ENCODE peak calls at places on chromosome 9, in five cellular contexts. One of them, this sample, is unnamed.

GRCh38 chr9:69155341-69156030 is 18.6 kb upstream of the TJP2 start:
- DNase-seq in GM12892: peak
- DNase-seq in neuronal stem cell: no peak
- DNase-seq in PC-3: peak
- DNase-seq in caudate nucleus: no peak
- DNase-seq in this sample: no peak

GRCh38 chr9:99822596-99823391 is 1.1 kb downstream of the NR4A3 start:
- DNase-seq in GM12892: no peak
- DNase-seq in neuronal stem cell: peak
- DNase-seq in PC-3: peak
- DNase-seq in caudate nucleus: peak
- DNase-seq in this sample: no peak

GRCh38 chr9:81317939-81318338 is 371.4 kb downstream of the TLE1 start:
- DNase-seq in GM12892: no peak
- DNase-seq in neuronal stem cell: no peak
- DNase-seq in PC-3: peak
- DNase-seq in caudate nucleus: no peak
- DNase-seq in this sample: no peak

GRCh38 chr9:81256368-81256767 is 433.0 kb downstream of the TLE1 start:
- DNase-seq in GM12892: no peak
- DNase-seq in neuronal stem cell: no peak
- DNase-seq in PC-3: no peak
- DNase-seq in caudate nucleus: no peak
- DNase-seq in this sample: no peak

GRCh38 chr9:22446950-22447606 is 454 bp downstream of the DMRTA1 start:
- DNase-seq in GM12892: peak
- DNase-seq in neuronal stem cell: peak
- DNase-seq in PC-3: peak
- DNase-seq in caudate nucleus: peak
- DNase-seq in this sample: peak

GRCh38 chr9:128764361-128764760 is 7.4 kb downstream of the ZER1 start:
- DNase-seq in GM12892: no peak
- DNase-seq in neuronal stem cell: no peak
- DNase-seq in PC-3: no peak
- DNase-seq in caudate nucleus: no peak
- DNase-seq in this sample: no peak

GRCh38 chr9:110179734-110180133 is 28.2 kb downstream of the C9orf152 start:
- DNase-seq in GM12892: no peak
- DNase-seq in neuronal stem cell: no peak
- DNase-seq in PC-3: peak
- DNase-seq in caudate nucleus: no peak
- DNase-seq in this sample: no peak

GRCh38 chr9:37172511-37172910 is 52.1 kb downstream of the ZCCHC7 start:
- DNase-seq in GM12892: no peak
- DNase-seq in neuronal stem cell: no peak
- DNase-seq in PC-3: no peak
- DNase-seq in caudate nucleus: no peak
- DNase-seq in this sample: no peak

GRCh38 chr9:123053711-123054110 is 20.2 kb downstream of the GPR21 start:
- DNase-seq in GM12892: no peak
- DNase-seq in neuronal stem cell: no peak
- DNase-seq in PC-3: no peak
- DNase-seq in caudate nucleus: no peak
- DNase-seq in this sample: no peak

GRCh38 chr9:96169488-96169887 is 132.5 kb downstream of the HSD17B3 start:
- DNase-seq in GM12892: no peak
- DNase-seq in neuronal stem cell: peak
- DNase-seq in PC-3: peak
- DNase-seq in caudate nucleus: no peak
- DNase-seq in this sample: no peak

GRCh38 chr9:69919461-69920061 is 98.9 kb downstream of the CFAP95 start:
- DNase-seq in GM12892: peak
- DNase-seq in neuronal stem cell: peak
- DNase-seq in PC-3: peak
- DNase-seq in caudate nucleus: no peak
- DNase-seq in this sample: no peak

GRCh38 chr9:97299809-97300414 is 7.5 kb upstream of the CCDC180 start:
- DNase-seq in GM12892: no peak
- DNase-seq in neuronal stem cell: no peak
- DNase-seq in PC-3: no peak
- DNase-seq in caudate nucleus: no peak
- DNase-seq in this sample: no peak

GRCh38 chr9:78004478-78005229 is 27.0 kb downstream of the GNAQ start:
- DNase-seq in GM12892: no peak
- DNase-seq in neuronal stem cell: no peak
- DNase-seq in PC-3: peak
- DNase-seq in caudate nucleus: no peak
- DNase-seq in this sample: no peak

GRCh38 chr9:75087279-75087823 is 604 bp downstream of the NMRK1 start:
- DNase-seq in GM12892: no peak
- DNase-seq in neuronal stem cell: no peak
- DNase-seq in PC-3: peak
- DNase-seq in caudate nucleus: no peak
- DNase-seq in this sample: no peak

GRCh38 chr9:72315510-72316287 is 49.3 kb downstream of the ZFAND5 start:
- DNase-seq in GM12892: no peak
- DNase-seq in neuronal stem cell: peak
- DNase-seq in PC-3: peak
- DNase-seq in caudate nucleus: no peak
- DNase-seq in this sample: no peak

GRCh38 chr9:129204840-129205239 is 26.8 kb upstream of the IER5L start:
- DNase-seq in GM12892: no peak
- DNase-seq in neuronal stem cell: no peak
- DNase-seq in PC-3: no peak
- DNase-seq in caudate nucleus: no peak
- DNase-seq in this sample: no peak

GRCh38 chr9:97889941-97890557 is 32.3 kb downstream of the TRMO start:
- DNase-seq in GM12892: peak
- DNase-seq in neuronal stem cell: peak
- DNase-seq in PC-3: peak
- DNase-seq in caudate nucleus: no peak
- DNase-seq in this sample: no peak

GRCh38 chr9:93224591-93224990 is 40.7 kb downstream of the WNK2 start:
- DNase-seq in GM12892: no peak
- DNase-seq in neuronal stem cell: no peak
- DNase-seq in PC-3: peak
- DNase-seq in caudate nucleus: no peak
- DNase-seq in this sample: no peak

GRCh38 chr9:120934271-120934670 is 7.7 kb upstream of the TRAF1 start:
- DNase-seq in GM12892: no peak
- DNase-seq in neuronal stem cell: no peak
- DNase-seq in PC-3: no peak
- DNase-seq in caudate nucleus: no peak
- DNase-seq in this sample: no peak

GRCh38 chr9:112179816-112180215 is 4.7 kb upstream of the SUSD1 start:
- DNase-seq in GM12892: no peak
- DNase-seq in neuronal stem cell: no peak
- DNase-seq in PC-3: no peak
- DNase-seq in caudate nucleus: no peak
- DNase-seq in this sample: no peak

GRCh38 chr9:124003636-124004349 is 7.8 kb upstream of the LHX2 start:
- DNase-seq in GM12892: no peak
- DNase-seq in neuronal stem cell: no peak
- DNase-seq in PC-3: no peak
- DNase-seq in caudate nucleus: no peak
- DNase-seq in this sample: no peak

GRCh38 chr9:135990468-135991429 is 29.6 kb upstream of the UBAC1 start:
- DNase-seq in GM12892: no peak
- DNase-seq in neuronal stem cell: peak
- DNase-seq in PC-3: peak
- DNase-seq in caudate nucleus: no peak
- DNase-seq in this sample: peak

GRCh38 chr9:111232997-111233790 is 96.8 kb downstream of the OR2K2 start:
- DNase-seq in GM12892: no peak
- DNase-seq in neuronal stem cell: peak
- DNase-seq in PC-3: peak
- DNase-seq in caudate nucleus: no peak
- DNase-seq in this sample: no peak